ENCODE peak calls at places on chromosomes 5 and 9, in nine cellular contexts. One of them, this sample, is unnamed.
A peak's percentile ranks its signal among the peaks of the same experiment; 100 is the strongest.

GRCh38 chr9:22119537-22120167 is 110.5 kb upstream of the CDKN2B start:
- DNase-seq in NCI-H1105: no peak
- DNase-seq in substantia nigra: no peak
- DNase-seq in CD4-positive, alpha-beta T cell: no peak
- DNase-seq in NCI-H1092: no peak
- DNase-seq in amniotic stem cell: no peak
- DNase-seq in cerebellar cortex: peak; percentile 17
- DNase-seq in GM10248: no peak
- DNase-seq in NCI-H1436 treated with DMSO at 0.1 percent for 48 hours: no peak
- DNase-seq in this sample: peak; percentile 57

GRCh38 chr9:85061969-85062368 is 392.4 kb downstream of the NTRK2 start:
- DNase-seq in CD4-positive, alpha-beta T cell: no peak
- DNase-seq in NCI-H1092: no peak
- DNase-seq in GM10248: no peak
- DNase-seq in amniotic stem cell: no peak
- DNase-seq in substantia nigra: no peak
- DNase-seq in cerebellar cortex: no peak
- DNase-seq in NCI-H1105: no peak
- DNase-seq in NCI-H1436 treated with DMSO at 0.1 percent for 48 hours: no peak
- DNase-seq in this sample: no peak

GRCh38 chr9:110752766-110753165 is 84.2 kb downstream of the MUSK start:
- DNase-seq in cerebellar cortex: no peak
- DNase-seq in amniotic stem cell: peak; percentile 89
- DNase-seq in NCI-H1105: no peak
- DNase-seq in NCI-H1436 treated with DMSO at 0.1 percent for 48 hours: no peak
- DNase-seq in CD4-positive, alpha-beta T cell: no peak
- DNase-seq in NCI-H1092: no peak
- DNase-seq in GM10248: no peak
- DNase-seq in substantia nigra: no peak
- DNase-seq in this sample: peak; percentile 85

GRCh38 chr5:168076561-168076991 is 214.9 kb upstream of the WWC1 start:
- DNase-seq in amniotic stem cell: no peak
- DNase-seq in substantia nigra: no peak
- DNase-seq in NCI-H1436 treated with DMSO at 0.1 percent for 48 hours: no peak
- DNase-seq in NCI-H1092: no peak
- DNase-seq in cerebellar cortex: peak; percentile 46
- DNase-seq in GM10248: no peak
- DNase-seq in CD4-positive, alpha-beta T cell: no peak
- DNase-seq in NCI-H1105: no peak
- DNase-seq in this sample: no peak

GRCh38 chr5:83554133-83554532 is 82.6 kb downstream of the VCAN start:
- DNase-seq in cerebellar cortex: no peak
- DNase-seq in GM10248: no peak
- DNase-seq in CD4-positive, alpha-beta T cell: no peak
- DNase-seq in NCI-H1092: no peak
- DNase-seq in substantia nigra: no peak
- DNase-seq in amniotic stem cell: no peak
- DNase-seq in NCI-H1105: no peak
- DNase-seq in NCI-H1436 treated with DMSO at 0.1 percent for 48 hours: no peak
- DNase-seq in this sample: no peak

GRCh38 chr5:43649256-43649655 is 46.3 kb downstream of the NNT start:
- DNase-seq in substantia nigra: no peak
- DNase-seq in NCI-H1105: no peak
- DNase-seq in cerebellar cortex: no peak
- DNase-seq in GM10248: no peak
- DNase-seq in NCI-H1092: no peak
- DNase-seq in NCI-H1436 treated with DMSO at 0.1 percent for 48 hours: no peak
- DNase-seq in amniotic stem cell: peak; percentile 5
- DNase-seq in CD4-positive, alpha-beta T cell: no peak
- DNase-seq in this sample: no peak

GRCh38 chr9:2055203-2055658 is 40.1 kb downstream of the SMARCA2 start:
- DNase-seq in GM10248: peak; percentile 22
- DNase-seq in CD4-positive, alpha-beta T cell: no peak
- DNase-seq in amniotic stem cell: no peak
- DNase-seq in NCI-H1092: no peak
- DNase-seq in substantia nigra: no peak
- DNase-seq in cerebellar cortex: no peak
- DNase-seq in NCI-H1436 treated with DMSO at 0.1 percent for 48 hours: no peak
- DNase-seq in NCI-H1105: no peak
- DNase-seq in this sample: peak; percentile 21

GRCh38 chr5:96614110-96614691 is 48.0 kb upstream of the CAST start:
- DNase-seq in NCI-H1105: peak; percentile 24
- DNase-seq in GM10248: peak; percentile 51
- DNase-seq in cerebellar cortex: peak; percentile 92
- DNase-seq in amniotic stem cell: peak; percentile 83
- DNase-seq in substantia nigra: no peak
- DNase-seq in CD4-positive, alpha-beta T cell: no peak
- DNase-seq in NCI-H1092: peak; percentile 76
- DNase-seq in NCI-H1436 treated with DMSO at 0.1 percent for 48 hours: peak; percentile 14
- DNase-seq in this sample: peak; percentile 96

GRCh38 chr9:123552530-123552929 is 196.5 kb downstream of the CRB2 start:
- DNase-seq in NCI-H1092: no peak
- DNase-seq in cerebellar cortex: no peak
- DNase-seq in substantia nigra: no peak
- DNase-seq in CD4-positive, alpha-beta T cell: no peak
- DNase-seq in NCI-H1105: no peak
- DNase-seq in NCI-H1436 treated with DMSO at 0.1 percent for 48 hours: no peak
- DNase-seq in GM10248: no peak
- DNase-seq in amniotic stem cell: no peak
- DNase-seq in this sample: no peak

GRCh38 chr5:129912601-129913000 is 8.3 kb downstream of the CHSY3 start:
- DNase-seq in amniotic stem cell: no peak
- DNase-seq in NCI-H1092: no peak
- DNase-seq in GM10248: no peak
- DNase-seq in substantia nigra: no peak
- DNase-seq in NCI-H1105: no peak
- DNase-seq in cerebellar cortex: no peak
- DNase-seq in CD4-positive, alpha-beta T cell: no peak
- DNase-seq in NCI-H1436 treated with DMSO at 0.1 percent for 48 hours: no peak
- DNase-seq in this sample: no peak

GRCh38 chr9:132609184-132609583 is 26.8 kb downstream of the BARHL1 start:
- DNase-seq in NCI-H1105: no peak
- DNase-seq in amniotic stem cell: no peak
- DNase-seq in cerebellar cortex: no peak
- DNase-seq in NCI-H1092: no peak
- DNase-seq in GM10248: no peak
- DNase-seq in substantia nigra: no peak
- DNase-seq in CD4-positive, alpha-beta T cell: no peak
- DNase-seq in NCI-H1436 treated with DMSO at 0.1 percent for 48 hours: no peak
- DNase-seq in this sample: no peak

GRCh38 chr9:110255417-110256141 is 728 bp downstream of the TXN start:
- DNase-seq in NCI-H1105: peak; percentile 2
- DNase-seq in GM10248: peak; percentile 33
- DNase-seq in NCI-H1092: no peak
- DNase-seq in cerebellar cortex: peak; percentile 31
- DNase-seq in CD4-positive, alpha-beta T cell: peak; percentile 12
- DNase-seq in substantia nigra: no peak
- DNase-seq in amniotic stem cell: peak; percentile 29
- DNase-seq in NCI-H1436 treated with DMSO at 0.1 percent for 48 hours: no peak
- DNase-seq in this sample: peak; percentile 84

GRCh38 chr5:72509401-72509800 is 2.2 kb upstream of the ZNF366 start:
- DNase-seq in substantia nigra: peak; percentile 13
- DNase-seq in amniotic stem cell: no peak
- DNase-seq in CD4-positive, alpha-beta T cell: no peak
- DNase-seq in NCI-H1092: no peak
- DNase-seq in NCI-H1105: no peak
- DNase-seq in GM10248: no peak
- DNase-seq in cerebellar cortex: peak; percentile 70
- DNase-seq in NCI-H1436 treated with DMSO at 0.1 percent for 48 hours: no peak
- DNase-seq in this sample: no peak

GRCh38 chr9:114278356-114278755 is 44.5 kb upstream of the ORM1 start:
- DNase-seq in GM10248: no peak
- DNase-seq in substantia nigra: no peak
- DNase-seq in cerebellar cortex: no peak
- DNase-seq in NCI-H1105: no peak
- DNase-seq in CD4-positive, alpha-beta T cell: no peak
- DNase-seq in NCI-H1436 treated with DMSO at 0.1 percent for 48 hours: no peak
- DNase-seq in amniotic stem cell: no peak
- DNase-seq in NCI-H1092: no peak
- DNase-seq in this sample: no peak

GRCh38 chr5:123036391-123037103 is at the start of gene PPIC:
- DNase-seq in NCI-H1436 treated with DMSO at 0.1 percent for 48 hours: no peak
- DNase-seq in NCI-H1105: peak; percentile 5
- DNase-seq in GM10248: peak; percentile 54
- DNase-seq in NCI-H1092: peak; percentile 1
- DNase-seq in substantia nigra: no peak
- DNase-seq in CD4-positive, alpha-beta T cell: no peak
- DNase-seq in cerebellar cortex: peak; percentile 21
- DNase-seq in amniotic stem cell: peak; percentile 70
- DNase-seq in this sample: peak; percentile 85

GRCh38 chr5:167653645-167654106 is 637.8 kb upstream of the WWC1 start:
- DNase-seq in GM10248: no peak
- DNase-seq in NCI-H1105: no peak
- DNase-seq in NCI-H1092: no peak
- DNase-seq in cerebellar cortex: no peak
- DNase-seq in amniotic stem cell: no peak
- DNase-seq in substantia nigra: no peak
- DNase-seq in CD4-positive, alpha-beta T cell: no peak
- DNase-seq in NCI-H1436 treated with DMSO at 0.1 percent for 48 hours: no peak
- DNase-seq in this sample: no peak

This sample was measured in RKO.